ENCODE peak calls at places on chromosomes 3 and 15, in four cellular contexts. M is K562, V is IMR-90, N is GM12878. D is an unnamed sample.
A peak's percentile ranks its signal among the peaks of the same experiment; 100 is the strongest.

GRCh38 chr3:9883676-9884554 is 3.9 kb upstream of the CIDEC start:
- DNase-seq in V (peak; percentile 27), M (no peak), N (no peak), D (no peak)

GRCh38 chr15:67178569-67179210 is 75.8 kb downstream of the AAGAB start:
- DNase-seq in V (peak; percentile 99), M (peak; percentile 44), N (no peak), D (peak; percentile 90)

GRCh38 chr15:88627463-88627862 is 6.3 kb downstream of the AEN start:
- DNase-seq in N (no peak), M (no peak), V (no peak), D (no peak)

GRCh38 chr3:187368251-187368733 is at the start of gene RTP4:
- DNase-seq in V (peak; percentile 10), M (no peak), N (peak; percentile 82), D (peak; percentile 61)

GRCh38 chr3:139716908-139717485 is 39.2 kb upstream of the NMNAT3 start:
- DNase-seq in V (no peak), M (no peak), N (no peak), D (no peak)

GRCh38 chr3:39147711-39148115 is 5.7 kb downstream of the CSRNP1 start:
- DNase-seq in N (no peak), M (no peak), V (peak; percentile 55), D (peak; percentile 84)

GRCh38 chr3:1717524-1717923 is 381.1 kb upstream of the CNTN4 start:
- DNase-seq in M (no peak), V (no peak), N (no peak), D (no peak)

GRCh38 chr3:36653095-36653494 is 111.3 kb downstream of the DCLK3 start:
- DNase-seq in M (no peak), N (no peak), V (peak; percentile 57), D (no peak)

GRCh38 chr15:44183363-44183762 is 11.7 kb downstream of the FRMD5 start:
- DNase-seq in V (no peak), N (no peak), M (no peak), D (no peak)

GRCh38 chr3:188156051-188156450 is 2.1 kb downstream of the LPP start:
- DNase-seq in V (no peak), N (no peak), M (no peak), D (no peak)

GRCh38 chr15:27358751-27359434 is 387.9 kb downstream of the GABRG3 start:
- DNase-seq in V (no peak), M (peak; percentile 54), N (no peak), D (no peak)

GRCh38 chr3:126352476-126353454 is 4.4 kb downstream of the KLF15 start:
- DNase-seq in N (no peak), M (no peak), V (peak; percentile 40), D (no peak)
- TF ChIP-seq FOS in N (no peak), M (no peak), V (peak; percentile 16), D (no peak)

GRCh38 chr3:71760140-71760539 is 6.5 kb downstream of the GPR27 start:
- DNase-seq in M (no peak), N (no peak), V (no peak), D (no peak)
- TF ChIP-seq FOS in M (no peak), N (no peak), V (no peak), D (no peak)

DNA sequence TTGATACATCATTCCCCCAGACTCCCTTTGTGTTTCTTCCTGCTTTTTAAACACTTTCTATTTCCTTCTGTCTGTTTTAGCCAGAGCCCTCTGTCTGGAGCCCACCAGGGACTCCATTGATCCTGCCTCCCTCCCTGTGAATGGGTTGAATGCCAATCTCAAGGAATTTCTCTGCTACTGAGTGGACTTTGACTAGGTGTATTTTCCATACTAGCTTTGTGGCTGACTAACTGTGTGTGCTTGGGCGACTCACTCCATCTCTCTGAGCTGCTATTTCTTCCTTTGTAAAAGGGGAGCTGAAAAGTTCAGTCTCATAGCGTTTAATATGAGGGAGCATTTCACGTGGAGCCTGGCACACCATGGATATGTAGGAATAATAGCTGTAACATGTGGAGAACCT is 98.8 kb downstream of the EEFSEC start:
- DNase-seq in V (peak; percentile 3), M (no peak), N (no peak), D (peak; percentile 19)
- TF ChIP-seq FOS in V (no peak), M (no peak), N (no peak), D (no peak)

GRCh38 chr15:78732634-78733033 is 78.6 kb downstream of the ADAMTS7 start:
- DNase-seq in M (no peak), N (no peak), V (no peak), D (no peak)

GRCh38 chr15:78726870-78727551 is 84.3 kb downstream of the ADAMTS7 start:
- DNase-seq in V (no peak), M (peak; percentile 91), N (no peak), D (no peak)

GRCh38 chr15:78730955-78731354 is 80.3 kb downstream of the ADAMTS7 start:
- DNase-seq in V (no peak), M (no peak), N (no peak), D (no peak)

GRCh38 chr15:78727561-78727960 is 83.7 kb downstream of the ADAMTS7 start:
- DNase-seq in N (no peak), M (no peak), V (no peak), D (no peak)
- TF ChIP-seq FOS in N (no peak), M (no peak), V (no peak), D (no peak)

DNA sequence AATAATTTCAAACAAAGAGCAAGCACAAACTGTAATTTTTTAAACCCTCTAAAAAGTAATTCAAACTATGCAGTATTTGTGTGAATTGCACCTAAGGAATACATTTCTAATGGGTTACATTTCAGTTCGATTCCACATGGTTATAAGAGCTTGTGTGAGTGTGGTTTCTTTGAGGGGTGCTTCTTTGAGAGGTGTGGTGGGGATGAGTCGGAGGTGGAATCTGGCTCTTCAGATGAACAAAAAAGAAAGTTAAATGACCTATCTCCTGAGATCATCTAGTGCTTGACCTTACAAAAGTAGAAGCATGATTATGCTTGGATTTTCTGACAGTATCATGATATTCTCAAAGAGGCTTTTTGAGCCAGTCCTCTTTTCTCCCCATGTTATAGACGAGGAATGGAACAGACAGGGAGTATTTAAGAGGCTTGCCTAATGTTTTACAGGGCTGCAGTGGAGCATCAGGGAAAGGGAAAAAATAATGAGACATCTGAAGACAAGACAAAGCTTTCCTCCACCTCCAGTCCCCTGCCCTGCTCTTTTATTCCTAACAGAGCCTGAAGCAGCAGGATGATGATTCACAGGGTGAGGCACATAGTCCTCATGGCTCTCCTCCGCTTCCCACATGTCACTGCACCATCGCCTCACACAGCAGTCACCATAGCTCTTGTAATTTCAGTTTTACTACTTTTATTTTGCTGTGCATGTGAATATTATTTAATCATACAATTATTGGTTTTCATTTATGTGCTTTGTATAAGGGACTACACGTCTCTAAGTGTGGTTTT is 82.0 kb downstream of the LYSMD4 start:
- DNase-seq in N (no peak), V (peak; percentile 74), M (no peak), D (no peak)
- TF ChIP-seq FOS in N (no peak), V (no peak), M (no peak), D (peak; percentile 16)

DNA sequence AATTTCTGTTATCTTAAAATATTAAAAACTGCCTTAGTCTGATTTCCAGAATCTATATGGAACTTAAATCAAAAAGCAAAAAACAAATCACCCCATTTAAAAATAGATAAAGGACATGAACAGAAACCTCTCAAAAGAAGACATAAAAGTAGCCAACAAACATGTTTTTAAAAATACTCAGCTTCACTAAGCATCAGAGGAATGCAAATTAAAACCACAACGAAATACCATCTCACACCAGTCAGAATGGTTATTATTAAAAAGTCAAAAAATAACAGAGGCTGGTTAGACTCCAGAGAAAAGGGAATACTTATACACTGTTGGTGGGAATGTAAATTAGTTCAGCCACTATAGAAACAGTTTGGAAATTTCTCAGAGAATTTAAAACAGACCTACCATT is 367.9 kb downstream of the ZIC4 start:
- DNase-seq in M (no peak), V (no peak), N (no peak), D (no peak)
- TF ChIP-seq FOS in M (no peak), V (no peak), N (no peak), D (no peak)

DNA sequence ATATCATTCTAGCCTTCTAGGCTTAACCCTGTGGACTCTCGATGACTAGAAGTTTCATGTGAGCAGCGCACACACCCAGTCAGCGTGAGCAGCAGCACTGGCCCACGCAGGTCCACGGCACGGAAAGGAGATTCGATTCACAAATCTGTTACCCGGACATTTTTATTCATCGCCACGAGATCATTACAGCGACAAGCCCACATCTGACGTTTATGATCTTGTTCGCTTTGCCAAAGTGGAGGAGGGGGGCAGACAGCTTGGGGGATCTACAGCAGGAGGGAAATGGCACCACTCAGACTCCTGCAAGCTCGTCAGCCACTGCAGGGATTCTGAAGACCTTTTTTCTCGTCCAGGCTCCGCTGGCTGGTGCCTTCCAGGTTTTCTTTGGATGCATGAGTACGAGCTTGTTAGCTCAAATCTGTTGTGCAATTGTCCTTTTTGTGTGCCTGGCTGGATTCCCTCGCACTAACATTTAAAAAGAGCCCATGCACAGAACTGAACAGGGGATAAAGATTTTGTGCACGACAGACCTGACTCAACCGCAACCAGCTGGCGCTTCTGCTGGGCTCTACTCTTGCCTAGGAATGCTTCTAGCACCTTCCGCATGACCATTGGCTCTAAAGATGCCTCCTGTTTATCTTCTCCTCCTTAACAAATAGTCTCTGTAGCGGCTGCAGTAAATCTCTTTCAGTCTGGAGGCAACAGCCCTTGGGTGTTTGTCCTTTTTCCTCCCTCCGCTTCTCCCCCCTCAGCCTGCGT is 938.5 kb downstream of the MCTP2 start:
- DNase-seq in N (no peak), M (no peak), V (peak; percentile 42), D (no peak)
- TF ChIP-seq FOS in N (no peak), M (no peak), V (no peak), D (no peak)

D was measured in endothelial cell of umbilical vein.